ENCODE peak calls at places on chromosomes 1 and 21, in four cellular contexts. One of them, this sample, is unnamed.

GRCh38 chr1:225824522-225824921 is 14.6 kb downstream of the EPHX1 start:
- DNase-seq in bronchial epithelial cell: no peak
- DNase-seq in amniotic stem cell: no peak
- DNase-seq in Daoy: no peak
- DNase-seq in this sample: no peak

GRCh38 chr1:40633563-40634376 is 31.7 kb downstream of the RIMS3 start:
- DNase-seq in bronchial epithelial cell: no peak
- DNase-seq in Daoy: no peak
- DNase-seq in amniotic stem cell: no peak
- DNase-seq in this sample: no peak

GRCh38 chr1:1236176-1236763 is 4.2 kb downstream of the B3GALT6 start:
- DNase-seq in amniotic stem cell: no peak
- DNase-seq in Daoy: no peak
- DNase-seq in bronchial epithelial cell: no peak
- DNase-seq in this sample: no peak

GRCh38 chr21:40194181-40194580 is 326.9 kb downstream of the PCP4 start:
- DNase-seq in Daoy: no peak
- DNase-seq in bronchial epithelial cell: no peak
- DNase-seq in amniotic stem cell: no peak
- DNase-seq in this sample: no peak

GRCh38 chr1:62688687-62689085 is 500 bp upstream of the DOCK7 start:
- DNase-seq in bronchial epithelial cell: peak
- DNase-seq in Daoy: peak
- DNase-seq in amniotic stem cell: no peak
- DNase-seq in this sample: peak

GRCh38 chr1:74522143-74522542 is 9.7 kb upstream of the LRRC53 start:
- DNase-seq in bronchial epithelial cell: peak
- DNase-seq in amniotic stem cell: no peak
- DNase-seq in Daoy: no peak
- DNase-seq in this sample: peak

GRCh38 chr1:16139473-16139962 is 16.4 kb downstream of the EPHA2 start:
- DNase-seq in amniotic stem cell: peak
- DNase-seq in Daoy: peak
- DNase-seq in bronchial epithelial cell: peak
- DNase-seq in this sample: peak

GRCh38 chr1:232428781-232429530 is 201.0 kb downstream of the SIPA1L2 start:
- DNase-seq in amniotic stem cell: peak
- DNase-seq in bronchial epithelial cell: no peak
- DNase-seq in Daoy: no peak
- DNase-seq in this sample: no peak

GRCh38 chr1:151443846-151444790 is 15.2 kb downstream of the POGZ start:
- DNase-seq in bronchial epithelial cell: peak
- DNase-seq in amniotic stem cell: peak
- DNase-seq in Daoy: peak
- DNase-seq in this sample: peak

GRCh38 chr21:27101533-27101932 is 134.6 kb upstream of the ADAMTS5 start:
- DNase-seq in bronchial epithelial cell: no peak
- DNase-seq in amniotic stem cell: no peak
- DNase-seq in Daoy: no peak
- DNase-seq in this sample: no peak

This sample was measured in epithelial cell of esophagus.